ENCODE peak calls at places on chromosomes 16 and 17, in nine cellular contexts. U, I, M, X, J, S, T, H and Q are unnamed samples.

GRCh38 chr16:12010388-12011251 is 34.1 kb downstream of the SNX29 start:
- DNase-seq in U (no peak), I (no peak), M (no peak), X (no peak), J (no peak), S (no peak), T (no peak), H (no peak), Q (no peak)

GRCh38 chr17:21193031-21193430 is 20.9 kb downstream of the TMEM11 start:
- DNase-seq in U (no peak), I (peak), M (no peak), X (no peak), J (no peak), S (no peak), T (no peak), H (no peak), Q (no peak)

GRCh38 chr17:29160253-29160652 is 19.9 kb downstream of the MYO18A start:
- DNase-seq in U (no peak), I (no peak), M (no peak), X (no peak), J (no peak), S (no peak), T (no peak), H (no peak), Q (no peak)

GRCh38 chr17:32445976-32446375 is 1.7 kb downstream of the PSMD11 start:
- DNase-seq in U (peak), I (no peak), M (no peak), X (no peak), J (no peak), S (no peak), T (no peak), H (no peak), Q (no peak)

GRCh38 chr16:3625331-3625730 is 13.9 kb upstream of the SLX4 start:
- DNase-seq in U (no peak), I (no peak), M (no peak), X (no peak), J (no peak), S (no peak), T (no peak), H (no peak), Q (no peak)

GRCh38 chr17:42904110-42904469 is 3.5 kb downstream of the G6PC1 start:
- DNase-seq in U (no peak), I (no peak), M (no peak), X (no peak), J (no peak), S (no peak), T (no peak), H (no peak), Q (no peak)

GRCh38 chr17:73784015-73784603 is 139.9 kb upstream of the SDK2 start:
- DNase-seq in U (no peak), I (peak), M (no peak), X (no peak), J (peak), S (no peak), T (no peak), H (no peak), Q (no peak)

GRCh38 chr16:11232852-11233726 is 22.9 kb downstream of the SOCS1 start:
- DNase-seq in U (no peak), I (no peak), M (peak), X (peak), J (no peak), S (no peak), T (no peak), H (no peak), Q (no peak)

GRCh38 chr16:66359012-66359411 is 7.5 kb upstream of the CDH5 start:
- DNase-seq in U (no peak), I (no peak), M (no peak), X (no peak), J (no peak), S (no peak), T (no peak), H (no peak), Q (no peak)

GRCh38 chr16:16001856-16002255 is 52.4 kb downstream of the ABCC1 start:
- DNase-seq in U (no peak), I (peak), M (no peak), X (no peak), J (no peak), S (no peak), T (no peak), H (no peak), Q (no peak)

GRCh38 chr17:42019509-42020404 is at the start of gene NKIRAS2:
- DNase-seq in U (peak), I (peak), M (peak), X (peak), J (peak), S (peak), T (peak), H (peak), Q (no peak)

GRCh38 chr17:50347087-50347893 is 1.4 kb downstream of the XYLT2 start:
- DNase-seq in U (no peak), I (no peak), M (no peak), X (no peak), J (no peak), S (no peak), T (no peak), H (no peak), Q (no peak)

GRCh38 chr17:8001976-8002645 is at the start of gene GUCY2D:
- DNase-seq in U (no peak), I (no peak), M (no peak), X (no peak), J (no peak), S (no peak), T (no peak), H (no peak), Q (no peak)